ENCODE peak calls at places on chromosomes 13 and 19, in seven cellular contexts. W, D, Y, T, O, I and K are unnamed samples.

GRCh38 chr19:858284-858683 is 1.2 kb upstream of the CFD start:
- DNase-seq in W (no peak), D (no peak), Y (no peak), T (no peak), O (no peak), I (no peak), K (no peak)

GRCh38 chr19:2767688-2768087 is 15.4 kb downstream of the SGTA start:
- DNase-seq in W (no peak), D (no peak), Y (no peak), T (no peak), O (no peak), I (no peak), K (no peak)

GRCh38 chr19:47719047-47719885 is 6.0 kb downstream of the EHD2 start:
- DNase-seq in W (no peak), D (peak; percentile 74), Y (peak; percentile 65), T (peak; percentile 95), O (peak; percentile 89), I (peak; percentile 95), K (peak; percentile 84)

GRCh38 chr13:40345654-40346372 is 320.6 kb downstream of the FOXO1 start:
- DNase-seq in W (no peak), D (no peak), Y (peak; percentile 36), T (no peak), O (no peak), I (no peak), K (no peak)

GRCh38 chr19:16594131-16594586 is 21.9 kb upstream of the SLC35E1 start:
- DNase-seq in W (no peak), D (no peak), Y (peak; percentile 31), T (no peak), O (no peak), I (no peak), K (peak; percentile 76)

GRCh38 chr19:19111967-19112580 is 26.2 kb downstream of the TMEM161A start:
- DNase-seq in W (no peak), D (no peak), Y (no peak), T (no peak), O (no peak), I (no peak), K (no peak)

GRCh38 chr13:52412128-52412527 is 6.2 kb upstream of the THSD1 start:
- DNase-seq in W (no peak), D (no peak), Y (no peak), T (no peak), O (no peak), I (no peak), K (no peak)

GRCh38 chr19:47897857-47898256 is 11.7 kb upstream of the SULT2A1 start:
- DNase-seq in W (no peak), D (no peak), Y (no peak), T (no peak), O (no peak), I (no peak), K (no peak)

GRCh38 chr19:32814046-32814445 is 55.5 kb downstream of the SLC7A9 start:
- DNase-seq in W (no peak), D (peak; percentile 16), Y (no peak), T (no peak), O (no peak), I (no peak), K (no peak)

GRCh38 chr13:34340534-34340933 is 522.6 kb downstream of the RFC3 start:
- DNase-seq in W (no peak), D (no peak), Y (no peak), T (no peak), O (no peak), I (no peak), K (no peak)

GRCh38 chr13:43939149-43939548 is 59.4 kb downstream of the LACC1 start:
- DNase-seq in W (no peak), D (no peak), Y (peak; percentile 3), T (no peak), O (no peak), I (no peak), K (no peak)

GRCh38 chr13:69565334-69565733 is 542.3 kb upstream of the ATXN8OS start:
- DNase-seq in W (no peak), D (no peak), Y (no peak), T (no peak), O (no peak), I (no peak), K (no peak)

GRCh38 chr13:50268500-50268899 is 253.3 kb downstream of the KCNRG start:
- DNase-seq in W (no peak), D (no peak), Y (no peak), T (no peak), O (no peak), I (peak; percentile 13), K (no peak)

GRCh38 chr13:113744197-113745000 is 14.6 kb upstream of the TMEM255B start:
- DNase-seq in W (no peak), D (no peak), Y (peak; percentile 36), T (no peak), O (no peak), I (no peak), K (peak; percentile 46)

GRCh38 chr19:3055741-3056453 is 6.4 kb downstream of the TLE5 start:
- DNase-seq in W (no peak), D (no peak), Y (peak; percentile 88), T (no peak), O (no peak), I (no peak), K (peak; percentile 77)

GRCh38 chr19:19457691-19458090 is 52.2 kb downstream of the GATAD2A start:
- DNase-seq in W (no peak), D (no peak), Y (no peak), T (no peak), O (no peak), I (no peak), K (no peak)

GRCh38 chr19:37928527-37929286 is 21.7 kb downstream of the SIPA1L3 start:
- DNase-seq in W (no peak), D (no peak), Y (no peak), T (no peak), O (no peak), I (no peak), K (no peak)

GRCh38 chr19:6471076-6471475 is 7.0 kb downstream of the CRB3 start:
- DNase-seq in W (no peak), D (no peak), Y (no peak), T (no peak), O (no peak), I (no peak), K (no peak)

GRCh38 chr13:45847554-45848224 is 3.9 kb downstream of the SIAH3 start:
- DNase-seq in W (no peak), D (no peak), Y (peak; percentile 39), T (no peak), O (no peak), I (no peak), K (no peak)

GRCh38 chr13:18951412-18951811 is 230.2 kb downstream of the TUBA3C start:
- DNase-seq in W (no peak), D (no peak), Y (no peak), T (no peak), O (peak; percentile 72), I (no peak), K (peak; percentile 68)

GRCh38 chr13:49240017-49240416 is 7.7 kb upstream of the CDADC1 start:
- DNase-seq in W (peak; percentile 20), D (no peak), Y (no peak), T (peak; percentile 21), O (no peak), I (no peak), K (no peak)

GRCh38 chr19:34350161-34350561 is 14.8 kb upstream of the GPI start:
- DNase-seq in W (peak; percentile 51), D (no peak), Y (no peak), T (no peak), O (no peak), I (no peak), K (no peak)

GRCh38 chr13:71699342-71699741 is 167.7 kb downstream of the DACH1 start:
- DNase-seq in W (no peak), D (no peak), Y (no peak), T (no peak), O (no peak), I (no peak), K (no peak)

GRCh38 chr19:33712268-33712667 is 84.4 kb upstream of the KCTD15 start:
- DNase-seq in W (no peak), D (no peak), Y (no peak), T (no peak), O (peak; percentile 7), I (no peak), K (no peak)

GRCh38 chr19:18002347-18002850 is 5.6 kb upstream of the ARRDC2 start:
- DNase-seq in W (no peak), D (no peak), Y (peak; percentile 49), T (no peak), O (peak; percentile 88), I (no peak), K (peak; percentile 80)

GRCh38 chr19:6047741-6048231 is 62.5 kb downstream of the RFX2 start:
- DNase-seq in W (no peak), D (no peak), Y (no peak), T (peak; percentile 36), O (no peak), I (peak; percentile 65), K (no peak)

GRCh38 chr19:6214881-6215541 is 64.8 kb downstream of the MLLT1 start:
- DNase-seq in W (no peak), D (no peak), Y (no peak), T (no peak), O (peak; percentile 72), I (no peak), K (peak; percentile 73)

GRCh38 chr19:29118384-29118783 is 94.6 kb downstream of the UQCRFS1 start:
- DNase-seq in W (no peak), D (no peak), Y (no peak), T (no peak), O (no peak), I (no peak), K (no peak)

GRCh38 chr19:54653181-54653809 is 9.5 kb upstream of the LILRB4 start:
- DNase-seq in W (no peak), D (no peak), Y (no peak), T (no peak), O (no peak), I (peak; percentile 24), K (no peak)

GRCh38 chr13:111399776-111400505 is 79.5 kb downstream of the TEX29 start:
- DNase-seq in W (no peak), D (no peak), Y (no peak), T (no peak), O (peak; percentile 67), I (no peak), K (peak; percentile 31)

GRCh38 chr19:35355851-35356460 is 2.3 kb upstream of the FFAR3 start:
- DNase-seq in W (no peak), D (no peak), Y (no peak), T (no peak), O (peak; percentile 19), I (no peak), K (no peak)

GRCh38 chr13:34772881-34773280 is 169.2 kb upstream of the NBEA start:
- DNase-seq in W (no peak), D (no peak), Y (no peak), T (no peak), O (no peak), I (no peak), K (no peak)

GRCh38 chr13:57123660-57124059 is 17.1 kb upstream of the PRR20A start:
- DNase-seq in W (no peak), D (peak; percentile 28), Y (no peak), T (no peak), O (peak; percentile 75), I (no peak), K (no peak)

GRCh38 chr19:53813996-53814395 is 10.1 kb downstream of the NLRP12 start:
- DNase-seq in W (no peak), D (no peak), Y (no peak), T (no peak), O (no peak), I (peak; percentile 19), K (no peak)

GRCh38 chr19:11300811-11301120 is 4.8 kb downstream of the TSPAN16 start:
- DNase-seq in W (no peak), D (no peak), Y (no peak), T (no peak), O (no peak), I (no peak), K (no peak)

GRCh38 chr13:44172411-44172810 is 201.2 kb upstream of the SERP2 start:
- DNase-seq in W (no peak), D (no peak), Y (no peak), T (no peak), O (no peak), I (no peak), K (no peak)